ENCODE peak calls at places on chromosome 1, in ten cellular contexts. One of them, this sample, is unnamed.

GRCh38 chr1:44485229-44485932 is 80.3 kb downstream of the RNF220 start:
- DNase-seq in PC-9: peak; percentile 30
- DNase-seq in bronchial epithelial cell: peak; percentile 72
- DNase-seq in psoas muscle: no peak
- DNase-seq in gastrocnemius medialis: no peak
- DNase-seq in left ventricle myocardium inferior: no peak
- DNase-seq in WERI-Rb-1: no peak
- DNase-seq in aorta: no peak
- DNase-seq in cardiac muscle cell: no peak
- DNase-seq in upper lobe of right lung: no peak
- DNase-seq in this sample: no peak

GRCh38 chr1:91789273-91789997 is 96.5 kb downstream of the TGFBR3 start:
- DNase-seq in bronchial epithelial cell: no peak
- DNase-seq in left ventricle myocardium inferior: no peak
- DNase-seq in WERI-Rb-1: no peak
- DNase-seq in aorta: no peak
- DNase-seq in upper lobe of right lung: no peak
- DNase-seq in psoas muscle: no peak
- DNase-seq in gastrocnemius medialis: no peak
- DNase-seq in PC-9: no peak
- DNase-seq in cardiac muscle cell: no peak
- DNase-seq in this sample: no peak

GRCh38 chr1:37001697-37002096 is 32.6 kb downstream of the GRIK3 start:
- DNase-seq in upper lobe of right lung: no peak
- DNase-seq in left ventricle myocardium inferior: no peak
- DNase-seq in gastrocnemius medialis: no peak
- DNase-seq in bronchial epithelial cell: no peak
- DNase-seq in psoas muscle: no peak
- DNase-seq in aorta: no peak
- DNase-seq in cardiac muscle cell: no peak
- DNase-seq in PC-9: no peak
- DNase-seq in WERI-Rb-1: no peak
- DNase-seq in this sample: no peak

GRCh38 chr1:38891753-38892152 is 10.4 kb upstream of the GJA9 start:
- DNase-seq in aorta: no peak
- DNase-seq in cardiac muscle cell: peak; percentile 15
- DNase-seq in WERI-Rb-1: peak; percentile 36
- DNase-seq in bronchial epithelial cell: peak; percentile 16
- DNase-seq in gastrocnemius medialis: no peak
- DNase-seq in upper lobe of right lung: no peak
- DNase-seq in PC-9: no peak
- DNase-seq in left ventricle myocardium inferior: no peak
- DNase-seq in psoas muscle: no peak
- DNase-seq in this sample: no peak

GRCh38 chr1:159854693-159855192 is 7.7 kb downstream of the VSIG8 start:
- DNase-seq in psoas muscle: peak; percentile 92
- DNase-seq in gastrocnemius medialis: peak; percentile 64
- DNase-seq in left ventricle myocardium inferior: peak; percentile 91
- DNase-seq in upper lobe of right lung: peak; percentile 96
- DNase-seq in aorta: peak; percentile 93
- DNase-seq in cardiac muscle cell: peak; percentile 91
- DNase-seq in WERI-Rb-1: peak; percentile 42
- DNase-seq in PC-9: peak; percentile 88
- DNase-seq in bronchial epithelial cell: peak; percentile 50
- DNase-seq in this sample: peak; percentile 95

GRCh38 chr1:66400660-66401059 is 133.3 kb upstream of the SGIP1 start:
- DNase-seq in WERI-Rb-1: no peak
- DNase-seq in cardiac muscle cell: no peak
- DNase-seq in bronchial epithelial cell: no peak
- DNase-seq in aorta: no peak
- DNase-seq in PC-9: no peak
- DNase-seq in gastrocnemius medialis: no peak
- DNase-seq in left ventricle myocardium inferior: no peak
- DNase-seq in upper lobe of right lung: no peak
- DNase-seq in psoas muscle: no peak
- DNase-seq in this sample: no peak

GRCh38 chr1:225926551-225927113 is 2.6 kb upstream of the PYCR2 start:
- DNase-seq in PC-9: no peak
- DNase-seq in left ventricle myocardium inferior: no peak
- DNase-seq in cardiac muscle cell: no peak
- DNase-seq in WERI-Rb-1: no peak
- DNase-seq in gastrocnemius medialis: no peak
- DNase-seq in psoas muscle: no peak
- DNase-seq in aorta: no peak
- DNase-seq in bronchial epithelial cell: no peak
- DNase-seq in upper lobe of right lung: no peak
- DNase-seq in this sample: no peak

GRCh38 chr1:24984800-24985552 is 54.9 kb upstream of the RUNX3 start:
- DNase-seq in WERI-Rb-1: no peak
- DNase-seq in left ventricle myocardium inferior: no peak
- DNase-seq in bronchial epithelial cell: no peak
- DNase-seq in upper lobe of right lung: no peak
- DNase-seq in psoas muscle: no peak
- DNase-seq in cardiac muscle cell: no peak
- DNase-seq in aorta: peak; percentile 43
- DNase-seq in PC-9: no peak
- DNase-seq in gastrocnemius medialis: no peak
- DNase-seq in this sample: peak; percentile 41

GRCh38 chr1:80251591-80251990 is 1245.1 kb upstream of the ADGRL4 start:
- DNase-seq in psoas muscle: no peak
- DNase-seq in bronchial epithelial cell: no peak
- DNase-seq in PC-9: no peak
- DNase-seq in left ventricle myocardium inferior: no peak
- DNase-seq in WERI-Rb-1: no peak
- DNase-seq in cardiac muscle cell: no peak
- DNase-seq in upper lobe of right lung: no peak
- DNase-seq in aorta: no peak
- DNase-seq in gastrocnemius medialis: no peak
- DNase-seq in this sample: no peak

GRCh38 chr1:43540653-43541071 is 10.0 kb downstream of the PTPRF start:
- DNase-seq in PC-9: no peak
- DNase-seq in WERI-Rb-1: no peak
- DNase-seq in bronchial epithelial cell: no peak
- DNase-seq in cardiac muscle cell: no peak
- DNase-seq in left ventricle myocardium inferior: no peak
- DNase-seq in upper lobe of right lung: no peak
- DNase-seq in psoas muscle: peak; percentile 41
- DNase-seq in gastrocnemius medialis: no peak
- DNase-seq in aorta: peak; percentile 89
- DNase-seq in this sample: peak; percentile 92

GRCh38 chr1:50901872-50902271 is 58.2 kb downstream of the FAF1 start:
- DNase-seq in upper lobe of right lung: no peak
- DNase-seq in WERI-Rb-1: no peak
- DNase-seq in left ventricle myocardium inferior: no peak
- DNase-seq in cardiac muscle cell: no peak
- DNase-seq in gastrocnemius medialis: no peak
- DNase-seq in PC-9: no peak
- DNase-seq in psoas muscle: no peak
- DNase-seq in aorta: no peak
- DNase-seq in bronchial epithelial cell: no peak
- DNase-seq in this sample: no peak

GRCh38 chr1:27598288-27598687 is 5.7 kb downstream of the AHDC1 start:
- DNase-seq in WERI-Rb-1: peak; percentile 53
- DNase-seq in cardiac muscle cell: no peak
- DNase-seq in bronchial epithelial cell: no peak
- DNase-seq in psoas muscle: peak; percentile 78
- DNase-seq in PC-9: no peak
- DNase-seq in upper lobe of right lung: no peak
- DNase-seq in left ventricle myocardium inferior: peak; percentile 71
- DNase-seq in gastrocnemius medialis: no peak
- DNase-seq in aorta: peak; percentile 89
- DNase-seq in this sample: peak; percentile 91

GRCh38 chr1:90831910-90832309 is 114.8 kb upstream of the BARHL2 start:
- DNase-seq in PC-9: no peak
- DNase-seq in bronchial epithelial cell: no peak
- DNase-seq in left ventricle myocardium inferior: no peak
- DNase-seq in upper lobe of right lung: no peak
- DNase-seq in WERI-Rb-1: no peak
- DNase-seq in psoas muscle: no peak
- DNase-seq in cardiac muscle cell: no peak
- DNase-seq in gastrocnemius medialis: no peak
- DNase-seq in aorta: no peak
- DNase-seq in this sample: no peak

GRCh38 chr1:91809267-91809666 is 76.7 kb downstream of the TGFBR3 start:
- DNase-seq in aorta: no peak
- DNase-seq in psoas muscle: no peak
- DNase-seq in cardiac muscle cell: no peak
- DNase-seq in bronchial epithelial cell: no peak
- DNase-seq in WERI-Rb-1: no peak
- DNase-seq in PC-9: no peak
- DNase-seq in left ventricle myocardium inferior: no peak
- DNase-seq in upper lobe of right lung: no peak
- DNase-seq in gastrocnemius medialis: no peak
- DNase-seq in this sample: no peak

GRCh38 chr1:9651565-9652378 is at the start of gene PIK3CD:
- DNase-seq in aorta: peak; percentile 76
- DNase-seq in left ventricle myocardium inferior: peak; percentile 27
- DNase-seq in psoas muscle: peak; percentile 60
- DNase-seq in WERI-Rb-1: peak; percentile 48
- DNase-seq in cardiac muscle cell: peak; percentile 80
- DNase-seq in upper lobe of right lung: peak; percentile 74
- DNase-seq in PC-9: no peak
- DNase-seq in bronchial epithelial cell: no peak
- DNase-seq in gastrocnemius medialis: no peak
- DNase-seq in this sample: no peak

GRCh38 chr1:202078211-202078610 is 44.5 kb upstream of the GPR37L1 start:
- DNase-seq in psoas muscle: no peak
- DNase-seq in PC-9: no peak
- DNase-seq in cardiac muscle cell: no peak
- DNase-seq in left ventricle myocardium inferior: no peak
- DNase-seq in aorta: no peak
- DNase-seq in WERI-Rb-1: peak; percentile 96
- DNase-seq in gastrocnemius medialis: no peak
- DNase-seq in upper lobe of right lung: no peak
- DNase-seq in bronchial epithelial cell: no peak
- DNase-seq in this sample: no peak
- H3K36me3 ChIP-seq in psoas muscle: no peaks in the 10 kb centered on the region
- H3K36me3 ChIP-seq in PC-9: no peaks in the 10 kb centered on the region
- H3K36me3 ChIP-seq in cardiac muscle cell: no peaks in the 10 kb centered on the region
- H3K36me3 ChIP-seq in left ventricle myocardium inferior: no peaks in the 10 kb centered on the region
- H3K36me3 ChIP-seq in aorta: no peaks in the 10 kb centered on the region
- H3K36me3 ChIP-seq in WERI-Rb-1: no peaks in the 10 kb centered on the region
- H3K36me3 ChIP-seq in gastrocnemius medialis: no peaks in the 10 kb centered on the region
- H3K36me3 ChIP-seq in upper lobe of right lung: no peaks in the 10 kb centered on the region
- H3K36me3 ChIP-seq in bronchial epithelial cell: no peaks in the 10 kb centered on the region
- H3K36me3 ChIP-seq in this sample: no peaks in the 10 kb centered on the region

GRCh38 chr1:116386042-116386441 is 13.0 kb downstream of the ATP1A1 start:
- DNase-seq in PC-9: no peak
- DNase-seq in psoas muscle: no peak
- DNase-seq in WERI-Rb-1: no peak
- DNase-seq in cardiac muscle cell: no peak
- DNase-seq in upper lobe of right lung: no peak
- DNase-seq in gastrocnemius medialis: no peak
- DNase-seq in aorta: no peak
- DNase-seq in bronchial epithelial cell: no peak
- DNase-seq in left ventricle myocardium inferior: no peak
- DNase-seq in this sample: no peak
- H3K36me3 ChIP-seq in PC-9: peaks cover 94% of the 10 kb centered on the region
- H3K36me3 ChIP-seq in psoas muscle: peaks cover 75% of the 10 kb centered on the region
- H3K36me3 ChIP-seq in WERI-Rb-1: peaks cover 70% of the 10 kb centered on the region
- H3K36me3 ChIP-seq in cardiac muscle cell: peaks cover 75% of the 10 kb centered on the region
- H3K36me3 ChIP-seq in upper lobe of right lung: peaks cover 76% of the 10 kb centered on the region
- H3K36me3 ChIP-seq in gastrocnemius medialis: peaks cover 2% of the 10 kb centered on the region
- H3K36me3 ChIP-seq in aorta: peaks cover 15% of the 10 kb centered on the region
- H3K36me3 ChIP-seq in bronchial epithelial cell: peaks cover 38% of the 10 kb centered on the region
- H3K36me3 ChIP-seq in left ventricle myocardium inferior: peaks cover 69% of the 10 kb centered on the region
- H3K36me3 ChIP-seq in this sample: peaks cover 66% of the 10 kb centered on the region

DNA sequence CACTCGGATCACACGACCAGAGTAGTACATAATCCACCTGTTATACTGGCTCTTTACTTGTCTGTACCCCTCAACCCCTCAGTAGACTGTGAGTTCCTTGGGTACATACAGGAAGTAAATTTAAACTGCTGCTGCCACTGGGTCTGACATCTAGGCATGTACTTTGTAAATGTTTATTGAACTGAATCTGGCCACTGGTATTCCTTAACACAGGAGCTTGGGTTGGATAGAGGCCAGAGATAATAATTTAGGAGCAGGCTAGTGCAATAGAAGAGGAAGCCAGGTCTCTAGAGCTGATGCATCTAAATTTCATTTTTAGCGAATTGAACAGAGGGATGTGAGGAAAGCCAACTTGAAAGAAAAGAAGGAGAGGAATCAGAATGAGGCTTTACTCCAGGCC is 12.4 kb downstream of the TTC4 start:
- DNase-seq in psoas muscle: no peak
- DNase-seq in upper lobe of right lung: no peak
- DNase-seq in PC-9: no peak
- DNase-seq in WERI-Rb-1: no peak
- DNase-seq in cardiac muscle cell: no peak
- DNase-seq in gastrocnemius medialis: no peak
- DNase-seq in left ventricle myocardium inferior: no peak
- DNase-seq in aorta: no peak
- DNase-seq in bronchial epithelial cell: no peak
- DNase-seq in this sample: no peak
- H3K36me3 ChIP-seq in psoas muscle: peaks cover 99% of the 10 kb centered on the region
- H3K36me3 ChIP-seq in upper lobe of right lung: peaks cover 95% of the 10 kb centered on the region
- H3K36me3 ChIP-seq in PC-9: peaks cover 36% of the 10 kb centered on the region
- H3K36me3 ChIP-seq in WERI-Rb-1: peaks cover 36% of the 10 kb centered on the region
- H3K36me3 ChIP-seq in cardiac muscle cell: peaks cover 55% of the 10 kb centered on the region
- H3K36me3 ChIP-seq in gastrocnemius medialis: peaks cover 5% of the 10 kb centered on the region
- H3K36me3 ChIP-seq in left ventricle myocardium inferior: peaks cover 100% of the 10 kb centered on the region
- H3K36me3 ChIP-seq in aorta: peaks cover 9% of the 10 kb centered on the region
- H3K36me3 ChIP-seq in bronchial epithelial cell: peaks cover 12% of the 10 kb centered on the region
- H3K36me3 ChIP-seq in this sample: peaks cover 41% of the 10 kb centered on the region

GRCh38 chr1:55143686-55144085 is 71.5 kb downstream of the USP24 start:
- DNase-seq in gastrocnemius medialis: no peak
- DNase-seq in upper lobe of right lung: no peak
- DNase-seq in PC-9: peak; percentile 23
- DNase-seq in left ventricle myocardium inferior: no peak
- DNase-seq in psoas muscle: no peak
- DNase-seq in cardiac muscle cell: no peak
- DNase-seq in WERI-Rb-1: peak; percentile 65
- DNase-seq in aorta: no peak
- DNase-seq in bronchial epithelial cell: no peak
- DNase-seq in this sample: no peak

GRCh38 chr1:55140546-55140983 is 74.6 kb downstream of the USP24 start:
- DNase-seq in cardiac muscle cell: peak; percentile 82
- DNase-seq in WERI-Rb-1: peak; percentile 64
- DNase-seq in upper lobe of right lung: no peak
- DNase-seq in left ventricle myocardium inferior: peak; percentile 19
- DNase-seq in psoas muscle: no peak
- DNase-seq in bronchial epithelial cell: peak; percentile 74
- DNase-seq in aorta: no peak
- DNase-seq in gastrocnemius medialis: peak; percentile 65
- DNase-seq in PC-9: peak; percentile 43
- DNase-seq in this sample: no peak

GRCh38 chr1:55138740-55139283 is 76.4 kb downstream of the USP24 start:
- DNase-seq in aorta: no peak
- DNase-seq in upper lobe of right lung: no peak
- DNase-seq in gastrocnemius medialis: no peak
- DNase-seq in PC-9: no peak
- DNase-seq in left ventricle myocardium inferior: no peak
- DNase-seq in cardiac muscle cell: no peak
- DNase-seq in psoas muscle: no peak
- DNase-seq in WERI-Rb-1: no peak
- DNase-seq in bronchial epithelial cell: no peak
- DNase-seq in this sample: no peak

GRCh38 chr1:55141295-55141893 is 73.8 kb downstream of the USP24 start:
- DNase-seq in psoas muscle: no peak
- DNase-seq in PC-9: no peak
- DNase-seq in bronchial epithelial cell: no peak
- DNase-seq in upper lobe of right lung: no peak
- DNase-seq in WERI-Rb-1: no peak
- DNase-seq in gastrocnemius medialis: no peak
- DNase-seq in left ventricle myocardium inferior: no peak
- DNase-seq in cardiac muscle cell: no peak
- DNase-seq in aorta: no peak
- DNase-seq in this sample: no peak

GRCh38 chr1:55140137-55140536 is 75.0 kb downstream of the USP24 start:
- DNase-seq in upper lobe of right lung: no peak
- DNase-seq in left ventricle myocardium inferior: no peak
- DNase-seq in aorta: no peak
- DNase-seq in bronchial epithelial cell: no peak
- DNase-seq in cardiac muscle cell: no peak
- DNase-seq in PC-9: no peak
- DNase-seq in WERI-Rb-1: no peak
- DNase-seq in psoas muscle: no peak
- DNase-seq in gastrocnemius medialis: no peak
- DNase-seq in this sample: no peak
- H3K36me3 ChIP-seq in upper lobe of right lung: peaks cover 92% of the 10 kb centered on the region
- H3K36me3 ChIP-seq in left ventricle myocardium inferior: peaks cover 91% of the 10 kb centered on the region
- H3K36me3 ChIP-seq in aorta: peaks cover 11% of the 10 kb centered on the region
- H3K36me3 ChIP-seq in bronchial epithelial cell: peaks cover 16% of the 10 kb centered on the region
- H3K36me3 ChIP-seq in cardiac muscle cell: peaks cover 62% of the 10 kb centered on the region
- H3K36me3 ChIP-seq in PC-9: peaks cover 44% of the 10 kb centered on the region
- H3K36me3 ChIP-seq in WERI-Rb-1: peaks cover 58% of the 10 kb centered on the region
- H3K36me3 ChIP-seq in psoas muscle: peaks cover 99% of the 10 kb centered on the region
- H3K36me3 ChIP-seq in gastrocnemius medialis: no peaks in the 10 kb centered on the region
- H3K36me3 ChIP-seq in this sample: peaks cover 64% of the 10 kb centered on the region